ENCODE peak calls at places on chromosomes 1 and 21, in four cellular contexts. T is PC-3, A is astrocyte of the spinal cord, L is IMR-90. V is an unnamed sample.

GRCh38 chr1:222454782-222455181 is 93.1 kb downstream of the HHIPL2 start:
- DNase-seq in L (peak), A (no peak), T (no peak), V (peak)

GRCh38 chr1:184597652-184598357 is 156.9 kb downstream of the EDEM3 start:
- DNase-seq in T (no peak), A (no peak), L (peak), V (no peak)

GRCh38 chr1:115428262-115428661 is 90.2 kb upstream of the NGF start:
- DNase-seq in L (no peak), T (peak), A (no peak), V (no peak)

GRCh38 chr1:51453010-51453409 is 66.1 kb downstream of the EPS15 start:
- DNase-seq in A (no peak), T (no peak), L (no peak), V (no peak)

GRCh38 chr1:68953316-68953715 is 456.4 kb upstream of the DEPDC1 start:
- DNase-seq in L (no peak), A (no peak), T (no peak), V (no peak)

GRCh38 chr1:233261615-233262168 is 33.8 kb downstream of the PCNX2 start:
- DNase-seq in L (no peak), T (no peak), A (no peak), V (no peak)

GRCh38 chr1:38038836-38039235 is 7.8 kb downstream of the POU3F1 start:
- DNase-seq in A (peak), L (peak), T (peak), V (no peak)

GRCh38 chr1:25695066-25695990 is 78.7 kb downstream of the MAN1C1 start:
- DNase-seq in T (no peak), L (peak), A (peak), V (peak)

GRCh38 chr1:7042322-7043231 is 257.3 kb downstream of the CAMTA1 start:
- DNase-seq in T (peak), A (peak), L (peak), V (peak)

GRCh38 chr1:11458811-11459275 is 20.1 kb upstream of the DISP3 start:
- DNase-seq in A (no peak), L (no peak), T (peak), V (peak)

GRCh38 chr1:76450229-76450628 is 375.7 kb downstream of the ST6GALNAC3 start:
- DNase-seq in A (no peak), L (no peak), T (no peak), V (no peak)

GRCh38 chr21:18249542-18250152 is 5.0 kb downstream of the CHODL start:
- DNase-seq in A (no peak), L (no peak), T (peak), V (no peak)

GRCh38 chr21:37087188-37087587 is 14.1 kb downstream of the TTC3 start:
- DNase-seq in L (peak), A (peak), T (peak), V (peak)

GRCh38 chr1:200473698-200474371 is 64.0 kb upstream of the ZNF281 start:
- DNase-seq in T (no peak), L (no peak), A (no peak), V (no peak)

GRCh38 chr21:29267666-29268065 is 31.1 kb upstream of the BACH1 start:
- DNase-seq in L (no peak), T (no peak), A (no peak), V (no peak)

DNA sequence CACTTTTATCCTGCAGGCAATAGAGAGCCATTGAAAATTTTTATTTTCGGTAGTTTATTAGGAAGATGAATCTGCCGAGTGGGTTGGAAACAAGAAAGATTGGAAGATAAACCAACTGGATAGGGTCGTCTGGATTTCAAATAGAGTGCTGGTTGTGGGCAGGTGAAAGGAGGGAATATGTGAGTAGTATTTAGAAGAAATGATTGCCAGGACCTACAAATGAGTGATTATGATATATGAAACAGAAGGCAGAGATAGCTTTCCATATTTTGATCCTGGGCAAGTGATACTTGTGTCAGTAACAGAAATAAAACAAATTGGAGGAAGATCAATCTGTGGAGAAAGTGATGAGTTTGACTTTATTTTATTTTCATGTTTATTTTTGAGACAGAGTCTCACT is 2.5 kb downstream of the CNIH4 start:
- DNase-seq in A (no peak), L (no peak), T (no peak), V (no peak)
- H3K4me3 ChIP-seq in A (no peak), L (no peak), T (no peak), V (no peak)

GRCh38 chr1:153272186-153272585 is 12.7 kb downstream of the LORICRIN start:
- DNase-seq in T (no peak), A (no peak), L (no peak), V (no peak)

GRCh38 chr1:153277852-153278251 is 18.4 kb downstream of the LORICRIN start:
- DNase-seq in T (peak), A (no peak), L (no peak), V (peak)
- TF ChIP-seq CTCF in T (peak), A (peak), L (peak), V (peak)

DNA sequence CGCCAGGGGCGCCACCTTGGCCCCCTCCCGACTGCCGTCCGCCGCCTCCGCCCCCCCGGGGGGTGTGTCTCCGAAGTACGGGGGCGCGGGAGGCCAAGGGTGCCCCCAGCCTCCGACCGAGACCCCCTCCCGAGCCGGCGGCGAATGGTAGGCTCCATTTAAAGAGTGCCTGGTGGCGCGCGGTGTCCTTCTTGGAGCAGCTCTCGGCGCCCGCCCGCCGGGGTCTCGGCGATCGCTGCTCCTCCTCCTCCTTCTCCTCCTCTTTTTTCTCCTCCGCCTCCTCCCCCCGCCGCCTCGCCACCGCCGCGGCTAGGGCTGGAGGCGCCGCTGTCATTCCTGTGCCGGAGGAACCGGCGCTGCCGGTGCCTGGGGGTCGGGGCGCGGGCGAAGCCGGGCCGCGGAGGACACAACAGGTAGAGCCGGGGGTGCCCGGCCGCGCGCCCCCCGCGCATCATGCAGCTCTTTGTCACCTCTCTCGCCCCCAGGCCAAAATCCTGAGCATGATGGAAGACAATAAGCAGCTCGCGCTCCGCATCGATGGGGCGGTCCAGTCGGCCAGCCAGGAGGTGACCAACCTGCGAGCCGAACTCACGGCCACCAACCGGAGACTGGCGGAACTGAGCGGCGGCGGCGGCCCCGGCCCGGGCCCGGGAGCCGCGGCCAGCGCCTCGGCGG is at the start of gene KAZN:
- DNase-seq in A (peak), T (peak), L (no peak), V (peak)
- H3K4me3 ChIP-seq in A (peak), T (peak), L (peak), V (peak)

DNA sequence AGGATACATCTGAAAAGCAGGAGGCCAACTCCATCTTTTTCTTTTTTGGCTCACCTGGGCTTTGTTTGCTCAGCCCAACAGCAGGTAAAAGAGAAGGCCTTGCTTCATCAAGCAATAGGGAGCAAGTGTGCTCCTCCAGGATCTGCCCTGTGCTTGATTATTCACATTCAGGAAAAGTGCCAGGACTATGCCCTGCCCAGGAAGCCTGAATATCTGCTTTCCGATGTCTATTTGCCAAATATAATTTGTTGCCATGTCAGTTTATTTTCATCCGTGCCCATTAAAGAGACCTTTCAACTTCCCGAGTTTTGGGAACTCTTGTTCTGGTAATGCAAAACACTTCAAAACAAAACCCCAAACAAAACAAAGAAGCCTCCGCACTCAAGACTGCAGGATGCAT is 185.3 kb downstream of the CDC7 start:
- DNase-seq in L (no peak), T (peak), A (no peak), V (no peak)
- TF ChIP-seq CTCF in L (no peak), T (no peak), A (no peak), V (no peak)

GRCh38 chr1:119713039-119713537 is 1.4 kb downstream of the PHGDH start:
- DNase-seq in T (no peak), L (peak), A (peak), V (peak)

GRCh38 chr1:119718409-119718808 is 6.7 kb downstream of the PHGDH start:
- DNase-seq in L (no peak), A (no peak), T (no peak), V (no peak)

GRCh38 chr1:119714583-119714982 is 2.8 kb downstream of the PHGDH start:
- DNase-seq in L (no peak), A (no peak), T (no peak), V (no peak)

GRCh38 chr1:119713538-119714456 is 2.1 kb downstream of the PHGDH start:
- DNase-seq in L (peak), T (peak), A (peak), V (peak)

GRCh38 chr1:119715542-119715941 is 3.8 kb downstream of the PHGDH start:
- DNase-seq in T (no peak), L (peak), A (no peak), V (peak)
- H3K4me3 ChIP-seq in T (no peak), L (no peak), A (no peak), V (no peak)

DNA sequence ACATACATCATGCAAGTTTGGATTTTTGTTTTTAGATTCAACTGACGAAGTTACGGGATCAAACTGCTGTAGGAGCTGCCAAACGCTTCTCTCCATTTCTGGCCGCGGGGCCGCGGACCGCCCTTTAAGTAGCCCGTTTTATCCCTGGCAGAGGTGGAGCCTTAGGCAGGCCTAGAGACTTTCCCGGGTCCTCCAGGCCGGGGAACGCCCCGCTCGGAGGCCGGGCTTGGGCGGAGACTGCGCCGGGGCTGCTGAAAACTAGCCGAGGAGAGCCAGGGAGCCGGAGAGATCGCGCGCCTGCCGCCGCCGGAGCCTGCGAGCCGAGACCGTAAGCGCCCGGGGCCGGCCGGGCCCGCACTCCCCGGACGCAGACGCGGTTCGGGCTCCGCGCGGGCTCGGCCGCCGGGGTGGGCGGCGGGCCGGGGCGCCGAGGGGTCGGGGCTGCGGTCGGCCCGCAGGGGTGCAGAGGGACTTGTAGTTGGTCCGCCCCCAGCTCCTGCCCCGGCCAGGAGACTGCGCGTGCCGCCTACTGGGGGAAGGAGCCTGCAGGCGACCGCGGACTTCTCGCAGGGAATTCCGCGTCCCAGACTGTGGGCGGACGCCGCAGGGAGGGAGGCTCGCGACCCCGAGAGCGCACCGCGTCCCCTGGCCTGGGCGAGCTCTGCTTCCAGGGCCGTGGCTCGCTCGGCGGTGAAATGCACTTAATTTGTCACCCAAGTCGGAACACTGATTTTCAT is at the start of gene EPHX1:
- DNase-seq in L (peak), A (peak), T (peak), V (peak)
- TF ChIP-seq CTCF in L (peak), A (no peak), T (no peak), V (peak)

DNA sequence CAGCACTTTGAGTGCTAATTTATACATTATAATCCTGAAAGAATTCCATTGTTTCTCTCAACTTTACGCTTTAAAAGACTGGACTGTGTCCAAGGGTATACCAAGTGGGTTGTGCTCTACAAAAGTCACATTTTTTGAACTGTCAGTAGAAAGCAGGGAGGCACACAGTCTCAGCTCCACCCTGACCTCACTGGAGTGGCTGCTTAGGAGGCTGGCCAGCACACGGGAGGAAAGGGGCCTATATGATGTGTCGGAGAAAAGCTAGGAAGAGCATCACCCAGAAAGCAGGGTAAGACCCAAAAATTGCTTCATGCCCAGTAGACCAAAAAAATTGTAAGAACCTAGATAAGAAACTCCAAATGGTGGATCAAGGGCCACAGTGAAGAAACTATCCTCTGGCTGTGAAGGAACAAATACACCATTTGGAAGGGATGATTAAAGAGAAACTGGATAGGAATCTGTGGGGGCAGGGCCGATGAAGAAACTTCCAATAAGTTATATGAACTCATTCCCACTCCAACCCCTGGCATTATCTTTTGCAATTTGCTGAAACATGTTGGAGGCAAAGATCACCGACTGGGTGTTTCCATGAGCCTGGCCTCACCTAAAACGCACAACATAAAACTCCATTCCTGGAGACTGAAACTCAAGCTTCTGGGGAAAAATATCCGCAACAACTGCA is 1.9 kb downstream of the S100A10 start:
- DNase-seq in L (no peak), T (no peak), A (no peak), V (no peak)
- H3K4me3 ChIP-seq in L (peak), T (peak), A (peak), V (peak)

GRCh38 chr1:159775716-159776115 is 5.0 kb upstream of the DUSP23 start:
- DNase-seq in A (no peak), L (no peak), T (peak), V (no peak)
- TF ChIP-seq CTCF in A (no peak), L (no peak), T (peak), V (no peak)

V was measured in testis.